ENCODE peak calls at places on chromosome 7, in eight cellular contexts. J is aorta; E is AG08395; H is prostate gland; G is effector CD4-positive, alpha-beta T cell; D is GM04504; A is iPS-NIHi11; M is glomerular endothelial cell. X is an unnamed sample.

GRCh38 chr7:141699860-141700259 is 2.1 kb downstream of the DENND11 start:
- DNase-seq in J (no peak), E (no peak), H (no peak), G (no peak), D (no peak), A (no peak), M (no peak), X (no peak)

GRCh38 chr7:120740348-120740747 is 117.6 kb downstream of the TSPAN12 start:
- DNase-seq in J (no peak), E (no peak), H (no peak), G (no peak), D (no peak), A (no peak), M (peak), X (no peak)

GRCh38 chr7:6718124-6718523 is 11.4 kb upstream of the ZNF12 start:
- DNase-seq in J (no peak), E (no peak), H (no peak), G (no peak), D (no peak), A (peak), M (no peak), X (no peak)

GRCh38 chr7:55365103-55365679 is at the start of gene LANCL2:
- DNase-seq in J (no peak), E (peak), H (peak), G (peak), D (no peak), A (no peak), M (no peak), X (no peak)

GRCh38 chr7:114414151-114415053 is at the start of gene FOXP2:
- DNase-seq in J (no peak), E (peak), H (no peak), G (no peak), D (no peak), A (no peak), M (peak), X (no peak)

GRCh38 chr7:146150153-146150552 is 33.6 kb downstream of the CNTNAP2 start:
- DNase-seq in J (no peak), E (no peak), H (no peak), G (no peak), D (no peak), A (no peak), M (no peak), X (no peak)

GRCh38 chr7:116895849-116896248 is 33.5 kb downstream of the CAPZA2 start:
- DNase-seq in J (no peak), E (no peak), H (no peak), G (no peak), D (no peak), A (no peak), M (no peak), X (no peak)

GRCh38 chr7:12584940-12585339 is 14.4 kb downstream of the SCIN start:
- DNase-seq in J (no peak), E (peak), H (no peak), G (no peak), D (no peak), A (no peak), M (no peak), X (peak)

GRCh38 chr7:98192781-98193457 is 18.3 kb upstream of the BHLHA15 start:
- DNase-seq in J (no peak), E (no peak), H (no peak), G (no peak), D (no peak), A (no peak), M (no peak), X (no peak)

GRCh38 chr7:30528779-30529178 is 24.1 kb upstream of the GGCT start:
- DNase-seq in J (no peak), E (no peak), H (no peak), G (no peak), D (no peak), A (no peak), M (no peak), X (no peak)

GRCh38 chr7:113890326-113891030 is 28.3 kb downstream of the PPP1R3A start:
- DNase-seq in J (no peak), E (no peak), H (no peak), G (no peak), D (no peak), A (no peak), M (no peak), X (no peak)

GRCh38 chr7:102273749-102274712 is 12.6 kb upstream of the SH2B2 start:
- DNase-seq in J (no peak), E (peak), H (no peak), G (no peak), D (no peak), A (peak), M (no peak), X (peak)

GRCh38 chr7:44814956-44815355 is 18.5 kb downstream of the PPIA start:
- DNase-seq in J (no peak), E (no peak), H (no peak), G (no peak), D (no peak), A (no peak), M (no peak), X (no peak)

GRCh38 chr7:83876593-83876992 is 227.7 kb upstream of the SEMA3E start:
- DNase-seq in J (no peak), E (peak), H (no peak), G (no peak), D (peak), A (peak), M (no peak), X (no peak)